ENCODE peak calls at places on chromosomes 7 and 10, in seven cellular contexts. One of them, this sample, is unnamed.

GRCh38 chr7:51316262-51316665 is 345 bp downstream of the COBL start:
- DNase-seq in fibroblast of the aortic adventitia: no peak
- DNase-seq in WERI-Rb-1: peak; percentile 55
- DNase-seq in tibial artery: no peak
- DNase-seq in hepatocyte: peak; percentile 71
- DNase-seq in transverse colon: peak; percentile 55
- DNase-seq in psoas muscle: peak; percentile 80
- DNase-seq in this sample: no peak

GRCh38 chr7:114921636-114922150 is at the start of gene MDFIC:
- DNase-seq in fibroblast of the aortic adventitia: peak; percentile 62
- DNase-seq in WERI-Rb-1: no peak
- DNase-seq in tibial artery: peak; percentile 77
- DNase-seq in hepatocyte: peak; percentile 10
- DNase-seq in transverse colon: peak; percentile 38
- DNase-seq in psoas muscle: peak; percentile 65
- DNase-seq in this sample: no peak

GRCh38 chr10:105073999-105074398 is 432.9 kb downstream of the SORCS3 start:
- DNase-seq in fibroblast of the aortic adventitia: no peak
- DNase-seq in WERI-Rb-1: no peak
- DNase-seq in tibial artery: no peak
- DNase-seq in hepatocyte: no peak
- DNase-seq in transverse colon: no peak
- DNase-seq in psoas muscle: no peak
- DNase-seq in this sample: no peak

GRCh38 chr7:84017653-84018052 is 176.9 kb downstream of the SEMA3A start:
- DNase-seq in fibroblast of the aortic adventitia: no peak
- DNase-seq in WERI-Rb-1: no peak
- DNase-seq in tibial artery: no peak
- DNase-seq in hepatocyte: no peak
- DNase-seq in transverse colon: no peak
- DNase-seq in psoas muscle: no peak
- DNase-seq in this sample: no peak

GRCh38 chr7:45000096-45001032 is at the start of gene CCM2:
- DNase-seq in fibroblast of the aortic adventitia: peak; percentile 57
- DNase-seq in WERI-Rb-1: no peak
- DNase-seq in tibial artery: peak; percentile 74
- DNase-seq in hepatocyte: peak; percentile 63
- DNase-seq in transverse colon: peak; percentile 54
- DNase-seq in psoas muscle: peak; percentile 81
- DNase-seq in this sample: no peak

GRCh38 chr10:89471110-89471814 is 56.9 kb downstream of the IFIT5 start:
- DNase-seq in fibroblast of the aortic adventitia: peak; percentile 32
- DNase-seq in WERI-Rb-1: no peak
- DNase-seq in tibial artery: no peak
- DNase-seq in hepatocyte: no peak
- DNase-seq in transverse colon: no peak
- DNase-seq in psoas muscle: no peak
- DNase-seq in this sample: no peak

GRCh38 chr7:26531926-26532325 is 240.3 kb downstream of the SNX10 start:
- DNase-seq in fibroblast of the aortic adventitia: no peak
- DNase-seq in WERI-Rb-1: no peak
- DNase-seq in tibial artery: no peak
- DNase-seq in hepatocyte: no peak
- DNase-seq in transverse colon: no peak
- DNase-seq in psoas muscle: no peak
- DNase-seq in this sample: no peak

GRCh38 chr10:598415-599170 is 90.9 kb downstream of the DIP2C start:
- DNase-seq in fibroblast of the aortic adventitia: peak; percentile 91
- DNase-seq in WERI-Rb-1: no peak
- DNase-seq in tibial artery: peak; percentile 58
- DNase-seq in hepatocyte: peak; percentile 47
- DNase-seq in transverse colon: no peak
- DNase-seq in psoas muscle: no peak
- DNase-seq in this sample: no peak

GRCh38 chr7:32179567-32179966 is 109.4 kb upstream of the PDE1C start:
- DNase-seq in fibroblast of the aortic adventitia: peak; percentile 70
- DNase-seq in WERI-Rb-1: no peak
- DNase-seq in tibial artery: no peak
- DNase-seq in hepatocyte: no peak
- DNase-seq in transverse colon: no peak
- DNase-seq in psoas muscle: no peak
- DNase-seq in this sample: no peak

GRCh38 chr10:105973252-105973877 is 1191.1 kb downstream of the SORCS1 start:
- DNase-seq in fibroblast of the aortic adventitia: no peak
- DNase-seq in WERI-Rb-1: no peak
- DNase-seq in tibial artery: no peak
- DNase-seq in hepatocyte: no peak
- DNase-seq in transverse colon: no peak
- DNase-seq in psoas muscle: no peak
- DNase-seq in this sample: no peak

GRCh38 chr7:2043316-2044039 is 189.3 kb downstream of the MAD1L1 start:
- DNase-seq in fibroblast of the aortic adventitia: no peak
- DNase-seq in WERI-Rb-1: peak; percentile 68
- DNase-seq in tibial artery: peak; percentile 54
- DNase-seq in hepatocyte: no peak
- DNase-seq in transverse colon: no peak
- DNase-seq in psoas muscle: peak; percentile 21
- DNase-seq in this sample: no peak

GRCh38 chr10:27745380-27745718 is 270 bp downstream of the MKX start:
- DNase-seq in fibroblast of the aortic adventitia: no peak
- DNase-seq in WERI-Rb-1: no peak
- DNase-seq in tibial artery: no peak
- DNase-seq in hepatocyte: no peak
- DNase-seq in transverse colon: peak; percentile 7
- DNase-seq in psoas muscle: peak; percentile 44
- DNase-seq in this sample: no peak

GRCh38 chr10:97542169-97543024 is 30.2 kb upstream of the ANKRD2 start:
- DNase-seq in fibroblast of the aortic adventitia: peak; percentile 97
- DNase-seq in WERI-Rb-1: peak; percentile 83
- DNase-seq in tibial artery: peak; percentile 89
- DNase-seq in hepatocyte: peak; percentile 87
- DNase-seq in transverse colon: peak; percentile 37
- DNase-seq in psoas muscle: peak; percentile 83
- DNase-seq in this sample: peak; percentile 69

GRCh38 chr7:66696774-66697191 is 43.8 kb upstream of the RABGEF1 start:
- DNase-seq in fibroblast of the aortic adventitia: peak; percentile 39
- DNase-seq in WERI-Rb-1: peak; percentile 33
- DNase-seq in tibial artery: no peak
- DNase-seq in hepatocyte: no peak
- DNase-seq in transverse colon: no peak
- DNase-seq in psoas muscle: no peak
- DNase-seq in this sample: no peak

GRCh38 chr7:50335795-50336754 is 31.6 kb downstream of the IKZF1 start:
- DNase-seq in fibroblast of the aortic adventitia: no peak
- DNase-seq in WERI-Rb-1: no peak
- DNase-seq in tibial artery: no peak
- DNase-seq in hepatocyte: no peak
- DNase-seq in transverse colon: peak; percentile 68
- DNase-seq in psoas muscle: peak; percentile 56
- DNase-seq in this sample: no peak

GRCh38 chr7:16428672-16429071 is 7.3 kb upstream of the CRPPA start:
- DNase-seq in fibroblast of the aortic adventitia: peak; percentile 79
- DNase-seq in WERI-Rb-1: no peak
- DNase-seq in tibial artery: no peak
- DNase-seq in hepatocyte: no peak
- DNase-seq in transverse colon: peak; percentile 12
- DNase-seq in psoas muscle: no peak
- DNase-seq in this sample: no peak

GRCh38 chr7:104552102-104552501 is 223.7 kb downstream of the LHFPL3 start:
- DNase-seq in fibroblast of the aortic adventitia: peak; percentile 16
- DNase-seq in WERI-Rb-1: no peak
- DNase-seq in tibial artery: no peak
- DNase-seq in hepatocyte: peak; percentile 55
- DNase-seq in transverse colon: peak; percentile 32
- DNase-seq in psoas muscle: no peak
- DNase-seq in this sample: peak; percentile 27

GRCh38 chr7:106371629-106372028 is 86.8 kb upstream of the NAMPT start:
- DNase-seq in fibroblast of the aortic adventitia: no peak
- DNase-seq in WERI-Rb-1: no peak
- DNase-seq in tibial artery: no peak
- DNase-seq in hepatocyte: no peak
- DNase-seq in transverse colon: no peak
- DNase-seq in psoas muscle: no peak
- DNase-seq in this sample: no peak

GRCh38 chr7:17625038-17625437 is 315.3 kb downstream of the SNX13 start:
- DNase-seq in fibroblast of the aortic adventitia: peak; percentile 90
- DNase-seq in WERI-Rb-1: no peak
- DNase-seq in tibial artery: no peak
- DNase-seq in hepatocyte: no peak
- DNase-seq in transverse colon: no peak
- DNase-seq in psoas muscle: no peak
- DNase-seq in this sample: no peak

GRCh38 chr7:34939175-34939574 is 98.1 kb downstream of the DPY19L1 start:
- DNase-seq in fibroblast of the aortic adventitia: no peak
- DNase-seq in WERI-Rb-1: no peak
- DNase-seq in tibial artery: no peak
- DNase-seq in hepatocyte: peak; percentile 29
- DNase-seq in transverse colon: no peak
- DNase-seq in psoas muscle: no peak
- DNase-seq in this sample: no peak

GRCh38 chr10:86225098-86225782 is 141.4 kb downstream of the GRID1 start:
- DNase-seq in fibroblast of the aortic adventitia: peak; percentile 59
- DNase-seq in WERI-Rb-1: no peak
- DNase-seq in tibial artery: no peak
- DNase-seq in hepatocyte: peak; percentile 26
- DNase-seq in transverse colon: no peak
- DNase-seq in psoas muscle: peak; percentile 27
- DNase-seq in this sample: no peak

GRCh38 chr7:42753322-42753721 is 158.5 kb downstream of the C7orf25 start:
- DNase-seq in fibroblast of the aortic adventitia: no peak
- DNase-seq in WERI-Rb-1: no peak
- DNase-seq in tibial artery: no peak
- DNase-seq in hepatocyte: no peak
- DNase-seq in transverse colon: no peak
- DNase-seq in psoas muscle: no peak
- DNase-seq in this sample: no peak

GRCh38 chr7:105585850-105586500 is 4.7 kb upstream of the EFCAB10 start:
- DNase-seq in fibroblast of the aortic adventitia: no peak
- DNase-seq in WERI-Rb-1: no peak
- DNase-seq in tibial artery: no peak
- DNase-seq in hepatocyte: no peak
- DNase-seq in transverse colon: no peak
- DNase-seq in psoas muscle: no peak
- DNase-seq in this sample: no peak

GRCh38 chr10:52871191-52871843 is 98.7 kb upstream of the MBL2 start:
- DNase-seq in fibroblast of the aortic adventitia: no peak
- DNase-seq in WERI-Rb-1: no peak
- DNase-seq in tibial artery: no peak
- DNase-seq in hepatocyte: no peak
- DNase-seq in transverse colon: no peak
- DNase-seq in psoas muscle: no peak
- DNase-seq in this sample: no peak

GRCh38 chr10:108204528-108205313 is 1040.2 kb upstream of the SORCS1 start:
- DNase-seq in fibroblast of the aortic adventitia: peak; percentile 0
- DNase-seq in WERI-Rb-1: peak; percentile 60
- DNase-seq in tibial artery: no peak
- DNase-seq in hepatocyte: peak; percentile 67
- DNase-seq in transverse colon: peak; percentile 11
- DNase-seq in psoas muscle: no peak
- DNase-seq in this sample: no peak
- TF ChIP-seq CTCF in fibroblast of the aortic adventitia: peak; percentile 31
- TF ChIP-seq CTCF in WERI-Rb-1: peak; percentile 75
- TF ChIP-seq CTCF in tibial artery: no peak
- TF ChIP-seq CTCF in hepatocyte: peak; percentile 76
- TF ChIP-seq CTCF in transverse colon: peak; percentile 58
- TF ChIP-seq CTCF in psoas muscle: peak; percentile 12
- TF ChIP-seq CTCF in this sample: no peak

GRCh38 chr10:116274141-116274861 is 1.3 kb upstream of the GFRA1 start:
- DNase-seq in fibroblast of the aortic adventitia: no peak
- DNase-seq in WERI-Rb-1: peak; percentile 75
- DNase-seq in tibial artery: no peak
- DNase-seq in hepatocyte: peak; percentile 31
- DNase-seq in transverse colon: no peak
- DNase-seq in psoas muscle: no peak
- DNase-seq in this sample: no peak
- TF ChIP-seq CTCF in fibroblast of the aortic adventitia: no peak
- TF ChIP-seq CTCF in WERI-Rb-1: peak; percentile 11
- TF ChIP-seq CTCF in tibial artery: no peak
- TF ChIP-seq CTCF in hepatocyte: no peak
- TF ChIP-seq CTCF in transverse colon: no peak
- TF ChIP-seq CTCF in psoas muscle: no peak
- TF ChIP-seq CTCF in this sample: no peak

DNA sequence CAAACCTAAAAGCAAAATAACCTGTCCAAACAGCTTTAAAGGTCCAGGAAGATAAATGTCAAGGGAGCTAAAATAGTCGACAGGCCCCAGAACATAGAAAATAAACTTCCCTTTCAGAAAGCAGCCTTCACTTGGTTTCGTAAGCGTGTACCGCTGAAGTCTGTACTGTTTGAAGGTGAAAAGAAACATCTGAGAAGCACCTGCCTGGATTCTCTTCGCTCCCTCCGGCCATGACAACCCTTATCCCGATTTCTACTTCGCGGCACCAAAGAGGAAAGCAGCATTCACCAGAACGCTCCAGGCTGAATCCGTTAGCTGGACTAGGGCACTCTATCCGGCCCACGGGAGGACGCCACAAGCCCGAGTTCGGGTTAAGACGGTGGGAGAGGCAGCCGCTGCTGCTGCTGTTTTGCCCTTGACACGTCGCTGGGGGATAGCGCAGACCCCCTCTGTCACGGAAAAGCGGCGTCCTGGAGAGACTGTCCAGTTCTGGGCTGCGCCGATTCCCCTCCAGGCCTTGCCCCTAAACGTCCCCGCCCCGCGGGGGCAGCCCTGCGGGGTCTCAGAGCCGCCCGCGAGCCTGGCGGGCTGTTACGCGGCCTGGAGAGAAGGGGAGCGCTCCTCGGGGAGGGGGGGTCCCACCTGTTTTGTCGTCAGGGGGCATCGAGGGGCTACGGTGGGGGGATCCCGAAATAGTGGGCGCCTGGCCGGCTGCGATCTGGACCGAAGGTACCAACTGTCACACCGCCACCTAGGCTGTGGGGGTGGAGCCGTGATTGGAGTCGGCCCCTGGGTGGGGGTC is 1.1 kb downstream of the SGMS1 start:
- DNase-seq in fibroblast of the aortic adventitia: peak; percentile 53
- DNase-seq in WERI-Rb-1: peak; percentile 13
- DNase-seq in tibial artery: peak; percentile 73
- DNase-seq in hepatocyte: peak; percentile 59
- DNase-seq in transverse colon: peak; percentile 53
- DNase-seq in psoas muscle: peak; percentile 64
- DNase-seq in this sample: no peak
- TF ChIP-seq CTCF in fibroblast of the aortic adventitia: no peak
- TF ChIP-seq CTCF in WERI-Rb-1: no peak
- TF ChIP-seq CTCF in tibial artery: no peak
- TF ChIP-seq CTCF in hepatocyte: no peak
- TF ChIP-seq CTCF in transverse colon: no peak
- TF ChIP-seq CTCF in psoas muscle: no peak
- TF ChIP-seq CTCF in this sample: no peak

GRCh38 chr7:142670504-142670903 is 78.8 kb upstream of the PRSS1 start:
- DNase-seq in fibroblast of the aortic adventitia: no peak
- DNase-seq in WERI-Rb-1: no peak
- DNase-seq in tibial artery: no peak
- DNase-seq in hepatocyte: no peak
- DNase-seq in transverse colon: no peak
- DNase-seq in psoas muscle: no peak
- DNase-seq in this sample: no peak

GRCh38 chr7:142671506-142671905 is 77.8 kb upstream of the PRSS1 start:
- DNase-seq in fibroblast of the aortic adventitia: no peak
- DNase-seq in WERI-Rb-1: no peak
- DNase-seq in tibial artery: no peak
- DNase-seq in hepatocyte: no peak
- DNase-seq in transverse colon: no peak
- DNase-seq in psoas muscle: no peak
- DNase-seq in this sample: no peak

GRCh38 chr7:142668495-142668894 is 80.8 kb upstream of the PRSS1 start:
- DNase-seq in fibroblast of the aortic adventitia: no peak
- DNase-seq in WERI-Rb-1: no peak
- DNase-seq in tibial artery: no peak
- DNase-seq in hepatocyte: no peak
- DNase-seq in transverse colon: no peak
- DNase-seq in psoas muscle: no peak
- DNase-seq in this sample: no peak

GRCh38 chr7:142669074-142669654 is 80.1 kb upstream of the PRSS1 start:
- DNase-seq in fibroblast of the aortic adventitia: peak; percentile 49
- DNase-seq in WERI-Rb-1: no peak
- DNase-seq in tibial artery: no peak
- DNase-seq in hepatocyte: peak; percentile 18
- DNase-seq in transverse colon: no peak
- DNase-seq in psoas muscle: no peak
- DNase-seq in this sample: no peak
- TF ChIP-seq CTCF in fibroblast of the aortic adventitia: peak; percentile 49
- TF ChIP-seq CTCF in WERI-Rb-1: no peak
- TF ChIP-seq CTCF in tibial artery: peak; percentile 41
- TF ChIP-seq CTCF in hepatocyte: peak; percentile 47
- TF ChIP-seq CTCF in transverse colon: peak; percentile 16
- TF ChIP-seq CTCF in psoas muscle: peak; percentile 28
- TF ChIP-seq CTCF in this sample: no peak

This sample was measured in omental fat pad.